ENCODE peak calls at places on chromosomes 16 and 17, in five cellular contexts. C, W, B, E and A are unnamed samples.

GRCh38 chr17:21129023-21129681 is 2.4 kb downstream of the DHRS7B start:
- DNase-seq in C (peak; percentile 25), W (no peak), B (no peak), E (no peak), A (no peak)

GRCh38 chr17:6560496-6560895 is 4.1 kb upstream of the PITPNM3 start:
- DNase-seq in C (no peak), W (no peak), B (no peak), E (no peak), A (no peak)

GRCh38 chr17:45265823-45266222 is 3.9 kb upstream of the SPATA32 start:
- DNase-seq in C (no peak), W (no peak), B (no peak), E (no peak), A (no peak)

GRCh38 chr17:73342057-73342522 is 30.3 kb upstream of the CDC42EP4 start:
- DNase-seq in C (peak; percentile 78), W (peak; percentile 60), B (peak; percentile 20), E (peak; percentile 93), A (peak; percentile 98)

GRCh38 chr16:12089492-12090161 is 113.1 kb downstream of the SNX29 start:
- DNase-seq in C (peak; percentile 45), W (peak; percentile 61), B (peak; percentile 39), E (peak; percentile 50), A (peak; percentile 67)

GRCh38 chr17:47708864-47709541 is 15.0 kb downstream of the TBKBP1 start:
- DNase-seq in C (peak; percentile 59), W (peak; percentile 51), B (no peak), E (peak; percentile 52), A (peak; percentile 68)

GRCh38 chr17:29557085-29557697 is 9.6 kb downstream of the ABHD15 start:
- DNase-seq in C (no peak), W (no peak), B (no peak), E (no peak), A (no peak)

GRCh38 chr16:82070656-82071369 is 35.8 kb downstream of the HSD17B2 start:
- DNase-seq in C (no peak), W (no peak), B (no peak), E (no peak), A (no peak)

GRCh38 chr16:46884513-46885293 is 541 bp downstream of the GPT2 start:
- DNase-seq in C (no peak), W (no peak), B (no peak), E (peak; percentile 59), A (no peak)

GRCh38 chr17:78995022-78995760 is 14.4 kb downstream of the CANT1 start:
- DNase-seq in C (peak; percentile 13), W (no peak), B (no peak), E (no peak), A (peak; percentile 57)

GRCh38 chr16:23564964-23565363 is 7.4 kb downstream of the UBFD1 start:
- DNase-seq in C (peak; percentile 67), W (peak; percentile 20), B (no peak), E (no peak), A (no peak)

GRCh38 chr17:5676012-5676411 is 91.7 kb upstream of the NLRP1 start:
- DNase-seq in C (no peak), W (no peak), B (no peak), E (no peak), A (no peak)

GRCh38 chr17:72145972-72146755 is 25.3 kb downstream of the SOX9 start:
- DNase-seq in C (no peak), W (no peak), B (no peak), E (no peak), A (no peak)

GRCh38 chr17:41919840-41920579 is 1.3 kb upstream of the ACLY start:
- DNase-seq in C (peak; percentile 40), W (peak; percentile 56), B (no peak), E (no peak), A (peak; percentile 75)

GRCh38 chr16:4641306-4641687 is 16.7 kb downstream of the MGRN1 start:
- DNase-seq in C (no peak), W (no peak), B (no peak), E (no peak), A (no peak)

GRCh38 chr17:8830141-8830540 is 31.0 kb upstream of the MFSD6L start:
- DNase-seq in C (no peak), W (no peak), B (no peak), E (no peak), A (no peak)

GRCh38 chr16:57600952-57601580 is 27.4 kb upstream of the ADGRG1 start:
- DNase-seq in C (no peak), W (no peak), B (no peak), E (no peak), A (peak; percentile 7)

GRCh38 chr17:81397314-81398169 is 2.3 kb downstream of the BAHCC1 start:
- DNase-seq in C (no peak), W (no peak), B (no peak), E (peak; percentile 97), A (no peak)

GRCh38 chr16:67101683-67102082 is 8.1 kb upstream of the PHAF1 start:
- DNase-seq in C (no peak), W (no peak), B (no peak), E (no peak), A (no peak)

GRCh38 chr17:16419074-16419928 is 3.9 kb downstream of the TRPV2 start:
- DNase-seq in C (no peak), W (no peak), B (no peak), E (no peak), A (peak; percentile 79)

GRCh38 chr16:88687676-88688012 is 1.3 kb upstream of the SNAI3 start:
- DNase-seq in C (no peak), W (no peak), B (no peak), E (no peak), A (no peak)
- H3K4me1 ChIP-seq in C (peaks cover 4% of the 10 kb centered on the region), W (peaks cover 56% of the 10 kb centered on the region), B (peaks cover 14% of the 10 kb centered on the region), E (peaks cover 16% of the 10 kb centered on the region), A (peaks cover 21% of the 10 kb centered on the region)

DNA sequence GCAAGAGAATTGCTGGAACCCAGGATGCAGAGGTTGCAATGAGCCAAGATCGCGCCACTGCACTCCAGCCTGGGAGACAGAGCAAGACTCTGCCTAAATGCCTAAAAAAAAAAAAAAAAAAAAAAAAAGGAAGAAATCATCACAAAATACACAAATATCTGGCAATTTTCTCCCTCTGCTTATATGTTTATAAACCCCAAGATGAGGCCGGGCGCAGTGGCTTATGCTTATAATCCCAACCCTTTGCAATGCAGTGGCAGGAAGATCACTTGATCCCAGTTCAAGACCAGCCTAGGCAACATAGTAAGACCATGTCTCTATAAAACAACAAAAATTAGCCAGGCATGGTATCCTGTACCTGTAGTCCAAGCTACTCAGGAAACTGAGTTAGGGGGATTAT is 21.5 kb downstream of the MED1 start:
- DNase-seq in C (no peak), W (no peak), B (no peak), E (no peak), A (peak; percentile 26)
- H3K4me3 ChIP-seq in C (no peak overlapping the region), W (no peak overlapping the region), B (no peak overlapping the region), E (no peak overlapping the region), A (no peak overlapping the region)

GRCh38 chr17:77483128-77483598 is 342.4 kb downstream of the SEC14L1 start:
- DNase-seq in C (no peak), W (no peak), B (no peak), E (no peak), A (no peak)
- H3K27ac ChIP-seq in C (no peak overlapping the region), W (no peak overlapping the region), B (no peak overlapping the region), E (no peak overlapping the region), A (peak overlapping the region; percentile 92)

GRCh38 chr17:57519199-57519598 is 225.9 kb downstream of the CCDC182 start:
- DNase-seq in C (peak; percentile 34), W (no peak), B (no peak), E (no peak), A (no peak)
- H3K4me1 ChIP-seq in C (peaks cover 21% of the 10 kb centered on the region), W (peaks cover 18% of the 10 kb centered on the region), B (no peaks in the 10 kb centered on the region), E (peaks cover 43% of the 10 kb centered on the region), A (no peaks in the 10 kb centered on the region)

DNA sequence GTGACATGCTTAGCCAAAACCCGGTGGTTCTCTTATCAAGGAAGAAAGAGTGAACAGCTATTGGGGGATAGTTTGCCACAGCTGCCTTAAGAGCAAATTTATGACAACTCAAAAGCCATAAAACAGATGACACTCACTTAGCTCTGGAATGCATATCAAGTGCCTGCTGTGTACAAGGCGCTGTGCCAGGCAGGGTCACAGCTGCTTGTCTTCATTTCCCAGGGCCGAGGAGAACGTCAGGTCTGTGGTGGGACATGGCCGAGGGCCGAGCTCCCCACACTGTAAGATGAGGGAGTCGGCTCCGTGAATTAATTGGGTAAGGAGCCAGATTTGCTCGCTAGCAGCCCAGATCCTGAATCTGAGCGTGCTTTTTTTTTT is 14.0 kb downstream of the EEF2K start:
- DNase-seq in C (peak; percentile 72), W (peak; percentile 56), B (no peak), E (no peak), A (peak; percentile 86)
- H3K4me3 ChIP-seq in C (no peak overlapping the region), W (no peak overlapping the region), B (no peak overlapping the region), E (no peak overlapping the region), A (no peak overlapping the region)

GRCh38 chr16:55655709-55656694 is at the start of gene SLC6A2:
- DNase-seq in C (no peak), W (no peak), B (no peak), E (peak; percentile 82), A (no peak)

GRCh38 chr16:55657616-55658015 is 1.8 kb downstream of the SLC6A2 start:
- DNase-seq in C (no peak), W (no peak), B (no peak), E (no peak), A (no peak)

GRCh38 chr16:55655381-55655708 is 443 bp upstream of the SLC6A2 start:
- DNase-seq in C (no peak), W (no peak), B (no peak), E (no peak), A (no peak)

GRCh38 chr16:55660026-55660425 is 4.2 kb downstream of the SLC6A2 start:
- DNase-seq in C (no peak), W (no peak), B (no peak), E (no peak), A (no peak)

GRCh38 chr16:55656695-55657092 is 906 bp downstream of the SLC6A2 start:
- DNase-seq in C (no peak), W (no peak), B (no peak), E (no peak), A (no peak)
- H3K27ac ChIP-seq in C (no peak overlapping the region), W (no peak overlapping the region), B (no peak overlapping the region), E (no peak overlapping the region), A (no peak overlapping the region)